ENCODE peak calls at places on chromosomes 4 and X, in nine cellular contexts. G, I, B, O, M, C, S, A and K are unnamed samples.

GRCh38 chr4:126306152-126306869 is 991.6 kb downstream of the FAT4 start:
- DNase-seq in G (no peak), I (no peak), B (no peak), O (no peak), M (no peak), C (no peak), S (no peak), A (no peak), K (peak; percentile 31)

GRCh38 chr4:7199771-7200441 is 7.6 kb downstream of the SORCS2 start:
- DNase-seq in G (no peak), I (no peak), B (no peak), O (peak; percentile 33), M (no peak), C (no peak), S (no peak), A (peak; percentile 70), K (no peak)

GRCh38 chr4:76590847-76591281 is 155.8 kb downstream of the SHROOM3 start:
- DNase-seq in G (no peak), I (no peak), B (no peak), O (no peak), M (no peak), C (no peak), S (no peak), A (no peak), K (no peak)

GRCh38 chr4:119550857-119551532 is 77.6 kb downstream of the PDE5A start:
- DNase-seq in G (no peak), I (no peak), B (no peak), O (no peak), M (no peak), C (no peak), S (no peak), A (no peak), K (no peak)

GRCh38 chr4:67087897-67088296 is 457.4 kb downstream of the CENPC start:
- DNase-seq in G (peak; percentile 14), I (peak; percentile 1), B (peak; percentile 20), O (no peak), M (no peak), C (no peak), S (peak; percentile 81), A (no peak), K (peak; percentile 58)

GRCh38 chrX:24341795-24342194 is 18.6 kb upstream of the SUPT20HL1 start:
- DNase-seq in G (no peak), I (no peak), B (no peak), O (no peak), M (no peak), C (no peak), S (no peak), A (no peak), K (no peak)

GRCh38 chrX:87525771-87526229 is 8.2 kb downstream of the KLHL4 start:
- DNase-seq in G (no peak), I (no peak), B (no peak), O (no peak), M (no peak), C (no peak), S (no peak), A (no peak), K (no peak)

GRCh38 chr4:24674279-24674678 is 89.9 kb upstream of the DHX15 start:
- DNase-seq in G (no peak), I (no peak), B (no peak), O (no peak), M (no peak), C (no peak), S (no peak), A (no peak), K (no peak)

GRCh38 chrX:154298312-154298711 is 2.7 kb downstream of the TKTL1 start:
- DNase-seq in G (no peak), I (no peak), B (no peak), O (no peak), M (no peak), C (no peak), S (no peak), A (no peak), K (peak; percentile 38)

GRCh38 chr4:46844325-46844917 is 64.6 kb downstream of the COX7B2 start:
- DNase-seq in G (peak; percentile 44), I (peak; percentile 27), B (no peak), O (no peak), M (peak; percentile 6), C (no peak), S (peak; percentile 87), A (no peak), K (peak; percentile 19)

GRCh38 chrX:39639871-39640270 is 457.9 kb downstream of the BCOR start:
- DNase-seq in G (no peak), I (no peak), B (no peak), O (no peak), M (no peak), C (no peak), S (no peak), A (no peak), K (no peak)

GRCh38 chrX:22950278-22951266 is 49.2 kb upstream of the DDX53 start:
- DNase-seq in G (no peak), I (no peak), B (peak; percentile 17), O (no peak), M (no peak), C (no peak), S (no peak), A (no peak), K (no peak)

GRCh38 chrX:111837226-111837625 is 38.8 kb upstream of the TRPC5OS start:
- DNase-seq in G (no peak), I (no peak), B (no peak), O (no peak), M (no peak), C (no peak), S (no peak), A (no peak), K (no peak)

GRCh38 chr4:1575418-1576199 is 108.5 kb downstream of the FAM53A start:
- DNase-seq in G (no peak), I (no peak), B (no peak), O (peak; percentile 34), M (no peak), C (peak; percentile 9), S (no peak), A (no peak), K (no peak)

GRCh38 chr4:89099034-89099433 is 12.3 kb upstream of the TIGD2 start:
- DNase-seq in G (no peak), I (no peak), B (no peak), O (no peak), M (no peak), C (no peak), S (no peak), A (no peak), K (no peak)

GRCh38 chr4:17595471-17596005 is 18.5 kb downstream of the LAP3 start:
- DNase-seq in G (no peak), I (no peak), B (no peak), O (no peak), M (no peak), C (no peak), S (peak; percentile 95), A (no peak), K (peak; percentile 35)

GRCh38 chrX:106931831-106932491 is 11.8 kb downstream of the CLDN2 start:
- DNase-seq in G (no peak), I (no peak), B (no peak), O (no peak), M (no peak), C (no peak), S (no peak), A (no peak), K (no peak)

GRCh38 chrX:38552721-38553120 is 8.6 kb upstream of the TSPAN7 start:
- DNase-seq in G (no peak), I (no peak), B (no peak), O (no peak), M (no peak), C (no peak), S (no peak), A (no peak), K (no peak)

GRCh38 chr4:15778742-15779231 is 659 bp downstream of the CD38 start:
- DNase-seq in G (peak; percentile 36), I (no peak), B (peak; percentile 33), O (peak; percentile 80), M (no peak), C (peak; percentile 53), S (peak; percentile 67), A (no peak), K (peak; percentile 69)

GRCh38 chr4:109648266-109648996 is 54.8 kb downstream of the CASP6 start:
- DNase-seq in G (peak; percentile 23), I (no peak), B (no peak), O (no peak), M (no peak), C (no peak), S (no peak), A (no peak), K (no peak)

GRCh38 chr4:88674565-88674964 is 23.1 kb downstream of the NAP1L5 start:
- DNase-seq in G (no peak), I (no peak), B (no peak), O (no peak), M (no peak), C (no peak), S (no peak), A (no peak), K (no peak)

GRCh38 chr4:117626664-117627063 is 407.6 kb upstream of the NDST3 start:
- DNase-seq in G (no peak), I (no peak), B (no peak), O (no peak), M (no peak), C (no peak), S (no peak), A (no peak), K (no peak)

GRCh38 chr4:6199344-6199921 is 916 bp downstream of the JAKMIP1 start:
- DNase-seq in G (peak; percentile 27), I (no peak), B (no peak), O (no peak), M (no peak), C (no peak), S (no peak), A (peak; percentile 55), K (no peak)

GRCh38 chr4:3486556-3487270 is 23.6 kb downstream of the DOK7 start:
- DNase-seq in G (no peak), I (no peak), B (no peak), O (no peak), M (no peak), C (no peak), S (no peak), A (no peak), K (peak; percentile 60)
- H3K27me3 ChIP-seq in G (peaks cover 8% of the 10 kb centered on the region), I (no peaks in the 10 kb centered on the region), B (no peaks in the 10 kb centered on the region), O (peaks cover 52% of the 10 kb centered on the region), M (no peaks in the 10 kb centered on the region), C (peaks cover 48% of the 10 kb centered on the region), S (no peaks in the 10 kb centered on the region), A (peaks cover 78% of the 10 kb centered on the region), K (peaks cover 17% of the 10 kb centered on the region)

GRCh38 chrX:53082773-53083616 is 828 bp downstream of the TSPYL2 start:
- DNase-seq in G (no peak), I (no peak), B (no peak), O (no peak), M (no peak), C (no peak), S (no peak), A (no peak), K (no peak)
- H3K27me3 ChIP-seq in G (no peaks in the 10 kb centered on the region), I (no peaks in the 10 kb centered on the region), B (no peaks in the 10 kb centered on the region), O (no peaks in the 10 kb centered on the region), M (no peaks in the 10 kb centered on the region), C (peaks cover 4% of the 10 kb centered on the region), S (no peaks in the 10 kb centered on the region), A (no peaks in the 10 kb centered on the region), K (no peaks in the 10 kb centered on the region)

GRCh38 chr4:40234519-40235039 is 37.7 kb downstream of the RHOH start:
- DNase-seq in G (no peak), I (no peak), B (no peak), O (no peak), M (no peak), C (no peak), S (no peak), A (no peak), K (no peak)
- H3K27me3 ChIP-seq in G (no peaks in the 10 kb centered on the region), I (no peaks in the 10 kb centered on the region), B (no peaks in the 10 kb centered on the region), O (no peaks in the 10 kb centered on the region), M (no peaks in the 10 kb centered on the region), C (no peaks in the 10 kb centered on the region), S (no peaks in the 10 kb centered on the region), A (no peaks in the 10 kb centered on the region), K (no peaks in the 10 kb centered on the region)

GRCh38 chr4:139554726-139555072 is 1.3 kb downstream of the SETD7 start:
- DNase-seq in G (no peak), I (no peak), B (no peak), O (no peak), M (no peak), C (no peak), S (no peak), A (no peak), K (no peak)
- H3K27me3 ChIP-seq in G (no peaks in the 10 kb centered on the region), I (no peaks in the 10 kb centered on the region), B (no peaks in the 10 kb centered on the region), O (no peaks in the 10 kb centered on the region), M (no peaks in the 10 kb centered on the region), C (no peaks in the 10 kb centered on the region), S (no peaks in the 10 kb centered on the region), A (no peaks in the 10 kb centered on the region), K (no peaks in the 10 kb centered on the region)